ENCODE peak calls at places on chromosome 12, in seven cellular contexts. S is cardiac muscle cell; R is WTC11; G is dorsolateral prefrontal cortex; T is fibroblast of lung; D is CD4-positive, alpha-beta T cell; Z is cardiac fibroblast. Q is an unnamed sample.

GRCh38 chr12:74490390-74491064 is 47.1 kb upstream of the ATXN7L3B start:
- DNase-seq in S (no peak), R (no peak), G (no peak), T (no peak), D (no peak), Z (no peak), Q (no peak)

GRCh38 chr12:92987362-92987761 is 58.3 kb upstream of the EEA1 start:
- DNase-seq in S (peak), R (no peak), G (no peak), T (peak), D (no peak), Z (peak), Q (peak)

GRCh38 chr12:28817524-28817923 is 331.6 kb upstream of the FAR2 start:
- DNase-seq in S (no peak), R (peak), G (no peak), T (no peak), D (no peak), Z (no peak), Q (no peak)

GRCh38 chr12:77124767-77125166 is 59.4 kb upstream of the E2F7 start:
- DNase-seq in S (no peak), R (no peak), G (no peak), T (no peak), D (no peak), Z (no peak), Q (no peak)

GRCh38 chr12:46786774-46787173 is 39.0 kb downstream of the SLC38A4 start:
- DNase-seq in S (no peak), R (no peak), G (no peak), T (peak), D (no peak), Z (peak), Q (no peak)

GRCh38 chr12:121388421-121388981 is 11.4 kb upstream of the RNF34 start:
- DNase-seq in S (no peak), R (no peak), G (no peak), T (peak), D (no peak), Z (peak), Q (no peak)

GRCh38 chr12:1542599-1542998 is 51.8 kb downstream of the FBXL14 start:
- DNase-seq in S (no peak), R (no peak), G (no peak), T (no peak), D (no peak), Z (no peak), Q (no peak)

GRCh38 chr12:79406993-79407392 is 283.8 kb downstream of the PAWR start:
- DNase-seq in S (no peak), R (no peak), G (no peak), T (no peak), D (no peak), Z (no peak), Q (no peak)

GRCh38 chr12:131808744-131809371 is 19.3 kb upstream of the MMP17 start:
- DNase-seq in S (no peak), R (no peak), G (no peak), T (peak), D (no peak), Z (peak), Q (peak)

GRCh38 chr12:113477842-113478215 is 6.2 kb upstream of the LHX5 start:
- DNase-seq in S (no peak), R (no peak), G (no peak), T (no peak), D (no peak), Z (no peak), Q (no peak)

GRCh38 chr12:74900232-74900631 is 309.4 kb downstream of the KCNC2 start:
- DNase-seq in S (no peak), R (no peak), G (no peak), T (no peak), D (no peak), Z (no peak), Q (no peak)

GRCh38 chr12:31849090-31849687 is 110.0 kb upstream of the RESF1 start:
- DNase-seq in S (peak), R (no peak), G (no peak), T (peak), D (no peak), Z (no peak), Q (no peak)

GRCh38 chr12:41013921-41014642 is 174.0 kb upstream of the PDZRN4 start:
- DNase-seq in S (no peak), R (no peak), G (no peak), T (no peak), D (no peak), Z (no peak), Q (no peak)

GRCh38 chr12:30573145-30573544 is 122.5 kb downstream of the IPO8 start:
- DNase-seq in S (no peak), R (no peak), G (no peak), T (no peak), D (no peak), Z (peak), Q (no peak)

GRCh38 chr12:104589215-104589614 is 132.5 kb downstream of the CHST11 start:
- DNase-seq in S (no peak), R (no peak), G (no peak), T (no peak), D (no peak), Z (no peak), Q (no peak)

GRCh38 chr12:26496170-26496569 is 300.8 kb downstream of the SSPN start:
- DNase-seq in S (no peak), R (no peak), G (no peak), T (no peak), D (no peak), Z (peak), Q (no peak)

GRCh38 chr12:52867636-52868035 is 18.8 kb upstream of the KRT78 start:
- DNase-seq in S (no peak), R (no peak), G (no peak), T (no peak), D (no peak), Z (no peak), Q (no peak)

GRCh38 chr12:127162902-127163301 is 1104.1 kb upstream of the TMEM132C start:
- DNase-seq in S (no peak), R (no peak), G (no peak), T (peak), D (peak), Z (peak), Q (no peak)

GRCh38 chr12:122094735-122095561 is 16.4 kb downstream of the MLXIP start:
- DNase-seq in S (peak), R (no peak), G (no peak), T (peak), D (no peak), Z (peak), Q (no peak)

GRCh38 chr12:49983892-49984291 is 11.1 kb downstream of the AQP6 start:
- DNase-seq in S (peak), R (no peak), G (no peak), T (peak), D (no peak), Z (peak), Q (no peak)

GRCh38 chr12:90048918-90049317 is 340.3 kb upstream of the ATP2B1 start:
- DNase-seq in S (no peak), R (no peak), G (no peak), T (no peak), D (no peak), Z (no peak), Q (no peak)

GRCh38 chr12:81000831-81001230 is 63.1 kb upstream of the LIN7A start:
- DNase-seq in S (peak), R (no peak), G (no peak), T (no peak), D (no peak), Z (no peak), Q (no peak)

GRCh38 chr12:1801285-1801975 is 18.9 kb upstream of the LRTM2 start:
- DNase-seq in S (no peak), R (no peak), G (no peak), T (no peak), D (no peak), Z (no peak), Q (peak)

GRCh38 chr12:117151195-117152031 is 38.9 kb downstream of the FBXO21 start:
- DNase-seq in S (peak), R (peak), G (peak), T (peak), D (no peak), Z (peak), Q (no peak)

GRCh38 chr12:32240210-32240609 is 133.6 kb downstream of the BICD1 start:
- DNase-seq in S (no peak), R (no peak), G (no peak), T (no peak), D (no peak), Z (no peak), Q (no peak)

GRCh38 chr12:3933074-3933818 is 60.0 kb upstream of the PARP11 start:
- DNase-seq in S (no peak), R (no peak), G (no peak), T (no peak), D (no peak), Z (no peak), Q (no peak)

GRCh38 chr12:122813310-122813713 is 21.9 kb upstream of the HIP1R start:
- DNase-seq in S (no peak), R (no peak), G (no peak), T (no peak), D (no peak), Z (no peak), Q (peak)

GRCh38 chr12:46959484-46959883 is 119.9 kb upstream of the PCED1B start:
- DNase-seq in S (no peak), R (no peak), G (no peak), T (peak), D (no peak), Z (peak), Q (no peak)

GRCh38 chr12:113768850-113769249 is 197.3 kb downstream of the RBM19 start:
- DNase-seq in S (no peak), R (no peak), G (no peak), T (no peak), D (no peak), Z (no peak), Q (no peak)

GRCh38 chr12:8664228-8664963 is 1.8 kb upstream of the MFAP5 start:
- DNase-seq in S (no peak), R (no peak), G (no peak), T (no peak), D (no peak), Z (no peak), Q (no peak)

GRCh38 chr12:64532734-64533351 is 77.5 kb upstream of the RASSF3 start:
- DNase-seq in S (no peak), R (no peak), G (no peak), T (no peak), D (no peak), Z (no peak), Q (no peak)

GRCh38 chr12:107236824-107237467 is 143.6 kb upstream of the CRY1 start:
- DNase-seq in S (no peak), R (no peak), G (no peak), T (no peak), D (no peak), Z (no peak), Q (no peak)

GRCh38 chr12:59719701-59720100 is 123.9 kb downstream of the SLC16A7 start:
- DNase-seq in S (no peak), R (no peak), G (no peak), T (no peak), D (no peak), Z (no peak), Q (no peak)

GRCh38 chr12:54991992-54992377 is 7.4 kb upstream of the TESPA1 start:
- DNase-seq in S (no peak), R (no peak), G (no peak), T (no peak), D (no peak), Z (no peak), Q (peak)

GRCh38 chr12:32483499-32483898 is 84.1 kb downstream of the FGD4 start:
- DNase-seq in S (no peak), R (no peak), G (no peak), T (no peak), D (no peak), Z (peak), Q (no peak)

GRCh38 chr12:4435537-4435936 is 10.1 kb downstream of the FGF6 start:
- DNase-seq in S (no peak), R (no peak), G (no peak), T (no peak), D (no peak), Z (no peak), Q (peak)

GRCh38 chr12:129195081-129195480 is 341.8 kb downstream of the GLT1D1 start:
- DNase-seq in S (no peak), R (no peak), G (no peak), T (no peak), D (no peak), Z (no peak), Q (no peak)

GRCh38 chr12:53452159-53453077 is 516 bp downstream of the PCBP2 start:
- DNase-seq in S (peak), R (peak), G (peak), T (peak), D (peak), Z (peak), Q (peak)

DNA sequence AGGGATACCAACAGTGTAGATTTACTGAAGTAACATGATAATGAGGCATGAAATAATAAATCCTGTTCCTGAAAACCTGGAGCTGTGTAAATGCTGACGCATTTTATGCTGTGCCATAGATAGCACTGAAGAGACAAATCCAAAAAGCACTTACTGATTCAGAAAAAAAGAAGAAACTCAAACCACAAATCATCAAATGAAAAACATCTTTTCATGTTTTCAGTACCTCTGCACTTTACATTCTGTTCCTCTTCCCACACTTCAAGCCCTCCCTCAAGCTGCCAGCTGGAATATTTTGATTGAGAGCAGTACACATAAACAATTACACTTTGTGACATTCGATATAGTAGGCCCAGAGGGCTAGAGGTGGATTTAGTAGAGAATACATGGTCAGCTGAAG is 362.3 kb downstream of the NAV3 start:
- DNase-seq in S (no peak), R (no peak), G (no peak), T (peak), D (no peak), Z (peak), Q (no peak)
- TF ChIP-seq CTCF in S (no peak), R (no peak), G (no peak), T (no peak), D (no peak), Z (no peak), Q (no peak)

GRCh38 chr12:112422531-112422930 is 3.8 kb downstream of the PTPN11 start:
- DNase-seq in S (no peak), R (no peak), G (no peak), T (peak), D (no peak), Z (peak), Q (no peak)
- TF ChIP-seq CTCF in S (no peak), R (no peak), G (no peak), T (no peak), D (no peak), Z (no peak), Q (no peak)

DNA sequence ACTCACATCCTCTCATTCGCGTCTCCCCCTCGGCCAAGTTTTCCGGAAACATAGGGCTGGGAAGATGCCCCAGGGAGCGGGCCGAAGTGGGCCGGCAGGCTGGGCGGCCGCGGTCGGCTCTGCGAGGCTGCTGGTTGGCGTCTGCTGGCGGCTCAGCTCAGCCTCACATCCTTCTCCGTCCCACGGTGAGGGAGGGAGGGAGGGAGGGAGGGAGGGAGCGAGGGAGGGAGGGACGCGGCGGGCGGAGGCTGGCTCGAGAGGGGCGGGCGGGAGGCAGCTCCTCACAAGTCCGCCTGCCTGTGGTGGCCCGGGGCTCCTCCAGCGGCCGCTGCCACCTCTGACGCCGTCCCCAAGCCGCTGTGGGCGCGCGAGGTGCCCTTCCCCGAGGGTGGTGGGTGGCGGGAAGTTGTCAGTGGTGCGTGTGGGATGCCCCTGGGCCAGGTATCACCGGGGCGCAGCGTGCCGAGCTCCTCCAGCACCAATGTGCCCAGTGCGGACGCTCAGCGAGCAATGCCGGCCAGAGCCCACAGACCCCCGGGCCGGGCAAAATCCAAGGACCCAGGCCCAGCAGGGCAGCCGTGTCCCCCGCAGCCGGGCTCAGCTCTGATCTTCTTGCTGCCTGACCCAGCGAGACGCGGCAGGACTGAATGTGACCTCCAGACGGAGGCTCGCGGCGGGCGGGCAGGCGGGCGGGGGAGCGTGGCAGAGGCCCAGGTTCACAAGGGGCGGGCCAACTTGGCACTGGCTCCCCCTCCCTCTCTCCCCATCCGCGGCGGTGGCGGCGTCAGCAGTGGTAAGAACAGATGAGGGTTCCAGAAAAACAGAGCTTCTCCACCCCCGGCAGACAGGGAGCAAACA is 94.0 kb downstream of the RFLNA start:
- DNase-seq in S (peak), R (peak), G (peak), T (peak), D (peak), Z (peak), Q (no peak)
- TF ChIP-seq CTCF in S (no peak), R (no peak), G (no peak), T (no peak), D (no peak), Z (no peak), Q (no peak)

GRCh38 chr12:95963104-95963503 is 20.0 kb downstream of the AMDHD1 start:
- DNase-seq in S (peak), R (no peak), G (no peak), T (no peak), D (no peak), Z (no peak), Q (no peak)
- TF ChIP-seq CTCF in S (no peak), R (no peak), G (no peak), T (no peak), D (no peak), Z (peak), Q (no peak)

DNA sequence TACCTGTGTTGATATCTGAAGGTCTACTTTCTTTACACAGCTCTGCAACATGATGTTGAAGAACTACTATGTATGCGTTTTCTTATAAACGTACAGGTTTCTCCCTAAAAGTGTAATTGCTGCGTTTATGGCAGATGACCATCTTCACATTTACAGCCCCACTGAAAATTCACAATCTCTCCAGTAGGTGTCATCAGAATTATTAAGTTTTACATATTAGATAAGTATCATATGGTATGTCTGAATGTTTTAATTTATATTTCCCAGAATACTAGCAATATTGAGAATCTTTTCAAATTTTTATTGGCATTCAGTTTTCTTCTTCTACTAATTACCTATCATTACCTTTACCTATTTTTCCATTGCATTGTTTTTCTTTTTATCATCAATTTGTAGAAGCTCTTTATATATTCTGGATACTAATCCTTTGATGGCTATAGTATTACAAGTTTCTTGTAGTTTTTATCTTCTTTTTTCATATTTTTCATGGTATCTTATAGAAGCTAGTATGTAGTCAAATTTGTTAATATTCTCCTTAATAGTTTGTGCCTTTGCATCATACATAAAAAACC is 123.5 kb downstream of the CAPZA3 start:
- DNase-seq in S (no peak), R (no peak), G (no peak), T (peak), D (no peak), Z (peak), Q (no peak)
- TF ChIP-seq CTCF in S (peak), R (no peak), G (peak), T (peak), D (peak), Z (peak), Q (no peak)

DNA sequence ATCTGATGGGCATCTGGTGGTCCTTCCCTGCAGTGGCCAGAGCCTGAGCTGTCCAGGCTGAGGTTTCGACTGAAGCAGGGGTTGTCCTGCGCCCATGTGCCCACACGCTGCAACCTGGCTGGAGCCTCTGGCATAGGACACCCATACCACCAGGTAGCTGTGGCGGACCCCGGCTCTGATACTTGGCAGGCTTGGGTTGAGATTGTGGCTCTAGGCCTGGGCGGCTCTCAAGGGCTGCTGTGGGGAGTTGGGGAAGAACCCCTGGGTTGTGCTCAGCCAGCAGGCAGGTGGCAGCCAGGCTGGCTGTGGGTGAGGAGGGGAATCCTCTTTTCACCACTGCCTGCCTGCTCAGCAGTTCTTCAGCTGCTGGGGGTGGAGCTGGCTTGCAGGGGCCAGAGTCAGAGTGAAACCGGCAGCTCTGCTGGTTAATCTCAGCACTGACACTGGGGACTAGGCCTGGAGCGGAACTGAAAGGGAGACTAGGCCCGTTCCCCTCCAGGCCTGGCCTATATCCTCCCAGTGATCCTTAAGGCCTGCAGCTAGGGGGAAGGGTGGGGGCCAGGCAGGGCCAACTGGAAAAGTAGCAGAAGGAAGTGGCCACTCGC is 39.1 kb downstream of the SH2B3 start:
- DNase-seq in S (peak), R (no peak), G (peak), T (no peak), D (peak), Z (peak), Q (peak)
- TF ChIP-seq CTCF in S (no peak), R (no peak), G (no peak), T (no peak), D (no peak), Z (no peak), Q (no peak)